ENCODE peak calls at places on chromosomes 2 and 18, in four cellular contexts. N, F, Z and C are unnamed samples.

GRCh38 chr2:10356459-10356851 is 53.8 kb downstream of the HPCAL1 start:
- DNase-seq in Z (no peak), N (no peak), F (no peak), C (no peak)

GRCh38 chr2:174153757-174154680 is 94.3 kb downstream of the OLA1 start:
- DNase-seq in Z (no peak), N (no peak), F (no peak), C (no peak)

GRCh38 chr18:63970803-63971191 is 916 bp downstream of the SERPINB8 start:
- DNase-seq in Z (no peak), N (no peak), F (no peak), C (no peak)

GRCh38 chr2:134401081-134401497 is 147.2 kb downstream of the MGAT5 start:
- DNase-seq in F (no peak), Z (no peak), N (no peak), C (no peak)

GRCh38 chr18:58225101-58225500 is 181.1 kb downstream of the NEDD4L start:
- DNase-seq in Z (no peak), F (no peak), N (no peak), C (no peak)

GRCh38 chr2:28662044-28662443 is 89.6 kb upstream of the PPP1CB start:
- DNase-seq in F (no peak), Z (no peak), N (no peak), C (no peak)

GRCh38 chr18:7532942-7533341 is 34.2 kb upstream of the PTPRM start:
- DNase-seq in Z (no peak), F (no peak), N (no peak), C (no peak)

GRCh38 chr2:157312866-157313486 is 12.6 kb downstream of the ERMN start:
- DNase-seq in N (no peak), F (no peak), Z (no peak), C (no peak)

GRCh38 chr2:199798881-199799580 is 52.0 kb downstream of the FTCDNL1 start:
- DNase-seq in F (no peak), Z (no peak), N (no peak), C (no peak)

GRCh38 chr2:19574788-19575260 is 216.4 kb upstream of the OSR1 start:
- DNase-seq in Z (no peak), N (no peak), F (no peak), C (no peak)

GRCh38 chr2:171522057-171522803 is at the start of gene CYBRD1:
- DNase-seq in Z (no peak), F (no peak), N (no peak), C (peak)

GRCh38 chr2:232688201-232688600 is 8.9 kb upstream of the GIGYF2 start:
- DNase-seq in N (no peak), F (no peak), Z (no peak), C (no peak)

GRCh38 chr18:28176933-28177827 is at the start of gene CDH2:
- DNase-seq in Z (peak), N (peak), F (no peak), C (peak)

GRCh38 chr18:64806232-64806631 is 657.3 kb upstream of the LINC00305 start:
- DNase-seq in F (no peak), Z (no peak), N (no peak), C (no peak)

GRCh38 chr2:156320491-156320896 is 12.0 kb downstream of the NR4A2 start:
- DNase-seq in N (no peak), Z (no peak), F (no peak), C (no peak)

GRCh38 chr2:46010925-46011490 is 286.2 kb upstream of the EPAS1 start:
- DNase-seq in F (peak), Z (peak), N (no peak), C (peak)

GRCh38 chr2:150690261-150690660 is 202.8 kb upstream of the RND3 start:
- DNase-seq in F (no peak), Z (no peak), N (no peak), C (no peak)

GRCh38 chr2:70258532-70258875 is 567 bp downstream of the PCYOX1 start:
- DNase-seq in N (no peak), Z (peak), F (no peak), C (peak)

GRCh38 chr2:45938649-45939511 is 287.4 kb downstream of the PRKCE start:
- DNase-seq in F (peak), N (no peak), Z (peak), C (peak)

GRCh38 chr2:134897932-134898331 is 20.7 kb upstream of the CCNT2 start:
- DNase-seq in N (no peak), F (peak), Z (no peak), C (peak)

GRCh38 chr18:62637807-62638687 is 77.3 kb upstream of the PHLPP1 start:
- DNase-seq in N (peak), Z (peak), F (peak), C (peak)

GRCh38 chr2:135844285-135844985 is 7.5 kb upstream of the LCT start:
- DNase-seq in N (no peak), F (no peak), Z (no peak), C (no peak)

GRCh38 chr2:163191372-163191771 is 352.8 kb upstream of the KCNH7 start:
- DNase-seq in Z (peak), F (peak), N (no peak), C (no peak)

GRCh38 chr2:71224457-71224856 is 2.4 kb downstream of the PAIP2B start:
- DNase-seq in N (no peak), Z (no peak), F (no peak), C (no peak)

GRCh38 chr18:52582061-52582460 is 242.1 kb downstream of the DCC start:
- DNase-seq in N (no peak), F (no peak), Z (no peak), C (no peak)

GRCh38 chr2:161975062-161975812 is 98.8 kb downstream of the DPP4 start:
- DNase-seq in F (no peak), Z (no peak), N (no peak), C (no peak)

GRCh38 chr2:197168705-197169104 is 141.9 kb downstream of the ANKRD44 start:
- DNase-seq in F (peak), N (no peak), Z (peak), C (no peak)

GRCh38 chr18:61606759-61607158 is 273.5 kb downstream of the CDH20 start:
- DNase-seq in Z (no peak), N (peak), F (peak), C (no peak)

GRCh38 chr2:127463155-127463991 is 45.1 kb downstream of the PROC start:
- DNase-seq in F (no peak), Z (no peak), N (no peak), C (no peak)
- TF ChIP-seq JUND in F (no peak), Z (no peak), N (no peak), C (no peak)

GRCh38 chr2:203061346-203061745 is 46.7 kb downstream of the NBEAL1 start:
- DNase-seq in F (no peak), Z (peak), N (peak), C (no peak)
- TF ChIP-seq JUND in F (no peak), Z (no peak), N (no peak), C (no peak)

GRCh38 chr2:235716875-235717496 is 223.1 kb downstream of the AGAP1 start:
- DNase-seq in Z (no peak), F (no peak), N (no peak), C (no peak)
- TF ChIP-seq JUND in Z (no peak), F (no peak), N (no peak), C (no peak)

DNA sequence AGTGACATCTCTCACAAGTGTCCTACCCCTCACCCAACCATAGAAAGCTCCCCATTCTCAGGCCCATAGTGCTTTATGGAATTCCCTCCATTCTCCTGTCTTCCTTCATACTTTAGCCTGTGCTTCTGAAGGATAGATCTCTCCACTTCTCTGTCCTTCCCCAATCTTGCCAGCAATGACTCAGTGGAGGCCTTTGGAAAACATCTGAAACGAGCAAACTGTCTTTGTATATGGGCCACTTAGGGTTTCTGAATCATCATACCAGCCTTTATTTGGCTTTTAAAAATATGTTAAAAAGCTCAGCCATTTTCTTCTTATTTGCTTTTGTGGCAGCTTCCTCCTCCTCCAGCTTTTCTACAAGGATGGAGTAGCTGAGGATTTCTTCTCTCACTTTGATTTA is 65.6 kb upstream of the ZNF385B start:
- DNase-seq in Z (no peak), N (no peak), F (no peak), C (no peak)
- TF ChIP-seq JUND in Z (no peak), N (no peak), F (no peak), C (no peak)

GRCh38 chr2:205769494-205769848 is 87.2 kb downstream of the NRP2 start:
- DNase-seq in F (no peak), N (no peak), Z (no peak), C (no peak)
- TF ChIP-seq JUND in F (no peak), N (no peak), Z (no peak), C (no peak)

GRCh38 chr2:223941579-223942277 is 3.4 kb downstream of the WDFY1 start:
- DNase-seq in F (no peak), N (no peak), Z (no peak), C (no peak)
- TF ChIP-seq JUND in F (no peak), N (no peak), Z (no peak), C (no peak)

GRCh38 chr2:708667-709066 is 31.5 kb upstream of the TMEM18 start:
- DNase-seq in F (no peak), Z (no peak), N (no peak), C (no peak)
- TF ChIP-seq JUND in F (no peak), Z (no peak), N (no peak), C (no peak)

DNA sequence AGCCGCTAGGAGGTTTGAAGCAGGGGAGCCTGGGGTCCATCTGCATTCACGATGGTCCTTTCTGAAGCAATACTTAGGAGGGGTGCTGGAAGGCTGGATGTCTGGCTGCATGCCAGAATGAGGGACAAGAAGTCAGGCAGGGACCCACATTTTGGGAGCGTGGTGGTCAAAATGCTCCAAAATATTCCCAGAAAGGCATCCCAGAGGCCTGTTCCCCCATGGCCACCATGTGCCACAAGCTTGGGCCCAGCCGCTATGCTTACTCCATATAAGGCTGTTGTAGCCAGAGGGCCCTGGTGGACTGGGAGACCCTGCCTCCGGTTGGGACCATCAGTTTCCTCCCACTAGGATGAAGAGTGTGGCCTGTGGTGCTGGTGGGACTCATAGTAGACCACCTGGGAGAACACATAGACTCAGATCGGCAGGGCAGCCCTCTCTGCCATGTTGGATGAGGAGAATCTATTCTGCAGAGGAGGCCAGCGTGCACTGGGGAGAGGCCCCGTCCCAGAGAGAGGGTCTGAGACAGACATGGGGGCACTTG is 3.6 kb upstream of the PROM2 start:
- DNase-seq in N (no peak), F (no peak), Z (no peak), C (no peak)
- TF ChIP-seq JUND in N (no peak), F (no peak), Z (no peak), C (no peak)

DNA sequence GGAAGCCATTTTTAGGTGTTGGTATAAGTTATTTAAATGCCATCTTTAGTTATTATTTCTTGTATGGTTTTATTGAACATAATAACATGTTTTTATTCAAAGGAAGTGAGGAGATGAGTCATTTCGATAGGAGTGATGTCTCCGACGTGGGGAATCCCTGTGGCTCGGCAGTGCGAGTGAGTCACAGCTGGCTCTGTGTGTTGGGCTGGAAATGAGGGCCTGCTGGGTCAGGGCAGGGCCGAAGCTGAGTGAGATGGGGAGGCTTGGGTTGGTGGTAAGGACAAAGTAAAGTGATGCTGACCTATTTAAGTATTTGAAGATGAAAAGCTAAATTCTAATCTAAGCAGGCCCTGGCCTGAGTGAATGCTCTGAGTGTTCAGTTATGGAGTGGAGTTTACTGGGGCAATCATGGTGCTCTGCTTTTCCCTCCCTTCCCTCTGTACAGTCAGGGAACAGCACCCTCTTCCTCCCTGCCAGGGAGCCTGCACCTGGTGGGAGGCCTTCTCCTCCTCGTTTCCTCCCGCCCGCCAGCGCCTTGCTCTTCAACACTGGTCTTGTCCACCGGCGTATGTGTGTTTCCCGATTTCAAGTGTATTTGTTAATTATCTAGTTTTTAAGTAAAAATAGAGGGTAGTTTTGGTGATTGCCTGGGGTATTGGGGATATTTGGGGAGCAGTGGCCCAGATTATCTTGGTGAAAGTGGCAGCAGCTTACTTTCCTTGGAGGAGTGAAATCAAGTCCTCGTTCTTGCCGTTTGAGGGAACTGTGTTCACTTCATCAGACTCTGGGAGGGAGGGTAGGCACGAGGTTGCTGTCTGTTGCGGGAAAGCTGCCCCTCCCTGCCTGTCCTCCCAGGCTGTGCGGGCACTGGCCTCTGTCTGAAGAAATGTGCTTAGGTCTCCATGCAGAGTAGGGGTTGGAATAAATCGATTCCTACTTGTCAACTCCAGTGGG is 157.0 kb downstream of the LDLRAD4 start:
- DNase-seq in F (peak), N (no peak), Z (no peak), C (no peak)
- TF ChIP-seq JUND in F (peak), N (peak), Z (no peak), C (no peak)

GRCh38 chr2:22442051-22442450 is 942.9 kb upstream of the KLHL29 start:
- DNase-seq in N (no peak), Z (no peak), F (no peak), C (no peak)
- TF ChIP-seq JUND in N (no peak), Z (no peak), F (no peak), C (no peak)